ENCODE peak calls at places on chromosomes 2 and 18, in four cellular contexts. One of them, this sample, is unnamed.

GRCh38 chr18:38330573-38330972 is 765.0 kb upstream of the CELF4 start:
- DNase-seq in breast epithelium: no peak
- DNase-seq in neuronal stem cell: no peak
- DNase-seq in sigmoid colon: no peak
- DNase-seq in this sample: no peak

GRCh38 chr2:151120016-151120415 is 141.6 kb downstream of the RBM43 start:
- DNase-seq in breast epithelium: no peak
- DNase-seq in neuronal stem cell: no peak
- DNase-seq in sigmoid colon: no peak
- DNase-seq in this sample: no peak

GRCh38 chr2:239025081-239025801 is 177.4 kb downstream of the TWIST2 start:
- DNase-seq in breast epithelium: no peak
- DNase-seq in neuronal stem cell: no peak
- DNase-seq in sigmoid colon: peak; percentile 63
- DNase-seq in this sample: no peak

GRCh38 chr2:29046321-29046720 is 28.0 kb downstream of the PCARE start:
- DNase-seq in breast epithelium: no peak
- DNase-seq in neuronal stem cell: no peak
- DNase-seq in sigmoid colon: peak; percentile 34
- DNase-seq in this sample: no peak

GRCh38 chr2:110740747-110741349 is 8.5 kb downstream of the ACOXL start:
- DNase-seq in breast epithelium: no peak
- DNase-seq in neuronal stem cell: no peak
- DNase-seq in sigmoid colon: no peak
- DNase-seq in this sample: no peak

GRCh38 chr2:13056259-13056843 is 339.6 kb downstream of the TRIB2 start:
- DNase-seq in breast epithelium: no peak
- DNase-seq in neuronal stem cell: no peak
- DNase-seq in sigmoid colon: no peak
- DNase-seq in this sample: no peak

GRCh38 chr2:66445076-66445724 is 10.3 kb downstream of the MEIS1 start:
- DNase-seq in breast epithelium: no peak
- DNase-seq in neuronal stem cell: no peak
- DNase-seq in sigmoid colon: peak; percentile 70
- DNase-seq in this sample: no peak

GRCh38 chr2:42999391-42999811 is 207.0 kb upstream of the HAAO start:
- DNase-seq in breast epithelium: peak; percentile 10
- DNase-seq in neuronal stem cell: no peak
- DNase-seq in sigmoid colon: no peak
- DNase-seq in this sample: no peak

GRCh38 chr2:11129598-11130449 is 25.4 kb upstream of the SLC66A3 start:
- DNase-seq in breast epithelium: peak; percentile 48
- DNase-seq in neuronal stem cell: peak; percentile 76
- DNase-seq in sigmoid colon: no peak
- DNase-seq in this sample: peak; percentile 78

GRCh38 chr2:51510298-51510697 is 478.4 kb upstream of the NRXN1 start:
- DNase-seq in breast epithelium: no peak
- DNase-seq in neuronal stem cell: no peak
- DNase-seq in sigmoid colon: no peak
- DNase-seq in this sample: no peak

GRCh38 chr2:43942001-43942400 is 53.8 kb downstream of the LRPPRC start:
- DNase-seq in breast epithelium: no peak
- DNase-seq in neuronal stem cell: no peak
- DNase-seq in sigmoid colon: no peak
- DNase-seq in this sample: no peak

GRCh38 chr2:75896779-75897366 is 186.2 kb upstream of the GCFC2 start:
- DNase-seq in breast epithelium: no peak
- DNase-seq in neuronal stem cell: peak; percentile 51
- DNase-seq in sigmoid colon: no peak
- DNase-seq in this sample: no peak

GRCh38 chr2:76478636-76479035 is 767.9 kb upstream of the GCFC2 start:
- DNase-seq in breast epithelium: no peak
- DNase-seq in neuronal stem cell: no peak
- DNase-seq in sigmoid colon: no peak
- DNase-seq in this sample: no peak

GRCh38 chr2:128241896-128242295 is 76.8 kb downstream of the HS6ST1 start:
- DNase-seq in breast epithelium: no peak
- DNase-seq in neuronal stem cell: no peak
- DNase-seq in sigmoid colon: no peak
- DNase-seq in this sample: no peak

GRCh38 chr2:69624153-69624552 is 19.4 kb downstream of the AAK1 start:
- DNase-seq in breast epithelium: no peak
- DNase-seq in neuronal stem cell: no peak
- DNase-seq in sigmoid colon: no peak
- DNase-seq in this sample: no peak

GRCh38 chr2:130372833-130373807 is 17.3 kb downstream of the PTPN18 start:
- DNase-seq in breast epithelium: no peak
- DNase-seq in neuronal stem cell: no peak
- DNase-seq in sigmoid colon: peak; percentile 45
- DNase-seq in this sample: no peak

GRCh38 chr2:26696352-26696816 is 3.9 kb downstream of the KCNK3 start:
- DNase-seq in breast epithelium: no peak
- DNase-seq in neuronal stem cell: no peak
- DNase-seq in sigmoid colon: no peak
- DNase-seq in this sample: no peak

GRCh38 chr2:11914455-11914854 is 168.0 kb downstream of the LPIN1 start:
- DNase-seq in breast epithelium: no peak
- DNase-seq in neuronal stem cell: no peak
- DNase-seq in sigmoid colon: no peak
- DNase-seq in this sample: no peak

GRCh38 chr2:59726226-59726800 is 827.1 kb downstream of the BCL11A start:
- DNase-seq in breast epithelium: no peak
- DNase-seq in neuronal stem cell: no peak
- DNase-seq in sigmoid colon: no peak
- DNase-seq in this sample: no peak

GRCh38 chr2:240962371-240963064 is 35.9 kb upstream of the SNED1 start:
- DNase-seq in breast epithelium: peak; percentile 23
- DNase-seq in neuronal stem cell: peak; percentile 32
- DNase-seq in sigmoid colon: peak; percentile 72
- DNase-seq in this sample: peak; percentile 38

GRCh38 chr2:181114021-181114420 is 133.6 kb downstream of the UBE2E3 start:
- DNase-seq in breast epithelium: no peak
- DNase-seq in neuronal stem cell: no peak
- DNase-seq in sigmoid colon: no peak
- DNase-seq in this sample: no peak

GRCh38 chr2:65381607-65382032 is 50.8 kb downstream of the SPRED2 start:
- DNase-seq in breast epithelium: no peak
- DNase-seq in neuronal stem cell: no peak
- DNase-seq in sigmoid colon: no peak
- DNase-seq in this sample: no peak

GRCh38 chr2:230268606-230269222 is 43.2 kb downstream of the SP140 start:
- DNase-seq in breast epithelium: no peak
- DNase-seq in neuronal stem cell: no peak
- DNase-seq in sigmoid colon: no peak
- DNase-seq in this sample: no peak

GRCh38 chr18:76133873-76134272 is 361.2 kb downstream of the ZNF516 start:
- DNase-seq in breast epithelium: no peak
- DNase-seq in neuronal stem cell: no peak
- DNase-seq in sigmoid colon: no peak
- DNase-seq in this sample: no peak

GRCh38 chr18:76875390-76876330 is 53.3 kb downstream of the ZNF236 start:
- DNase-seq in breast epithelium: no peak
- DNase-seq in neuronal stem cell: peak; percentile 56
- DNase-seq in sigmoid colon: no peak
- DNase-seq in this sample: no peak

GRCh38 chr2:34332813-34333212 is 733.7 kb upstream of the FAM98A start:
- DNase-seq in breast epithelium: no peak
- DNase-seq in neuronal stem cell: no peak
- DNase-seq in sigmoid colon: no peak
- DNase-seq in this sample: no peak

GRCh38 chr2:88590998-88591613 is 36.2 kb downstream of the EIF2AK3 start:
- DNase-seq in breast epithelium: no peak
- DNase-seq in neuronal stem cell: peak; percentile 41
- DNase-seq in sigmoid colon: no peak
- DNase-seq in this sample: no peak

GRCh38 chr2:43941359-43941758 is 54.4 kb downstream of the LRPPRC start:
- DNase-seq in breast epithelium: no peak
- DNase-seq in neuronal stem cell: no peak
- DNase-seq in sigmoid colon: no peak
- DNase-seq in this sample: no peak

GRCh38 chr2:152425765-152426710 is 91.1 kb downstream of the FMNL2 start:
- DNase-seq in breast epithelium: no peak
- DNase-seq in neuronal stem cell: no peak
- DNase-seq in sigmoid colon: no peak
- DNase-seq in this sample: no peak

GRCh38 chr2:5538717-5539116 is 153.5 kb upstream of the SOX11 start:
- DNase-seq in breast epithelium: no peak
- DNase-seq in neuronal stem cell: no peak
- DNase-seq in sigmoid colon: no peak
- DNase-seq in this sample: no peak

GRCh38 chr18:10350661-10351060 is 103.8 kb upstream of the APCDD1 start:
- DNase-seq in breast epithelium: no peak
- DNase-seq in neuronal stem cell: no peak
- DNase-seq in sigmoid colon: no peak
- DNase-seq in this sample: no peak

GRCh38 chr18:6614952-6615351 is 114.6 kb upstream of the ARHGAP28 start:
- DNase-seq in breast epithelium: no peak
- DNase-seq in neuronal stem cell: no peak
- DNase-seq in sigmoid colon: no peak
- DNase-seq in this sample: no peak

GRCh38 chr18:3810271-3810670 is 360.3 kb downstream of the TGIF1 start:
- DNase-seq in breast epithelium: no peak
- DNase-seq in neuronal stem cell: no peak
- DNase-seq in sigmoid colon: no peak
- DNase-seq in this sample: no peak

GRCh38 chr2:36650031-36650430 is 46.5 kb upstream of the VIT start:
- DNase-seq in breast epithelium: peak; percentile 53
- DNase-seq in neuronal stem cell: no peak
- DNase-seq in sigmoid colon: no peak
- DNase-seq in this sample: no peak

GRCh38 chr2:181077128-181077709 is 96.8 kb downstream of the UBE2E3 start:
- DNase-seq in breast epithelium: no peak
- DNase-seq in neuronal stem cell: peak; percentile 30
- DNase-seq in sigmoid colon: no peak
- DNase-seq in this sample: peak; percentile 44

GRCh38 chr2:37570773-37571570 is 100.5 kb downstream of the CDC42EP3 start:
- DNase-seq in breast epithelium: no peak
- DNase-seq in neuronal stem cell: no peak
- DNase-seq in sigmoid colon: no peak
- DNase-seq in this sample: no peak

GRCh38 chr2:222296311-222296736 is 2.5 kb downstream of the PAX3 start:
- DNase-seq in breast epithelium: no peak
- DNase-seq in neuronal stem cell: no peak
- DNase-seq in sigmoid colon: no peak
- DNase-seq in this sample: no peak

GRCh38 chr2:222298311-222299150 is at the start of gene PAX3:
- DNase-seq in breast epithelium: no peak
- DNase-seq in neuronal stem cell: no peak
- DNase-seq in sigmoid colon: no peak
- DNase-seq in this sample: no peak

GRCh38 chr2:222296911-222297599 is 1.7 kb downstream of the PAX3 start:
- DNase-seq in breast epithelium: no peak
- DNase-seq in neuronal stem cell: no peak
- DNase-seq in sigmoid colon: no peak
- DNase-seq in this sample: no peak

GRCh38 chr2:222297600-222297935 is 1.2 kb downstream of the PAX3 start:
- DNase-seq in breast epithelium: no peak
- DNase-seq in neuronal stem cell: no peak
- DNase-seq in sigmoid colon: no peak
- DNase-seq in this sample: no peak

GRCh38 chr2:222298000-222298310 is 843 bp downstream of the PAX3 start:
- DNase-seq in breast epithelium: no peak
- DNase-seq in neuronal stem cell: no peak
- DNase-seq in sigmoid colon: no peak
- DNase-seq in this sample: no peak
- H3K9me3 ChIP-seq in breast epithelium: no peaks in the 10 kb centered on the region
- H3K9me3 ChIP-seq in neuronal stem cell: no peaks in the 10 kb centered on the region
- H3K9me3 ChIP-seq in sigmoid colon: no peaks in the 10 kb centered on the region
- H3K9me3 ChIP-seq in this sample: no peaks in the 10 kb centered on the region

GRCh38 chr2:226183033-226183432 is 616.6 kb downstream of the IRS1 start:
- DNase-seq in breast epithelium: no peak
- DNase-seq in neuronal stem cell: no peak
- DNase-seq in sigmoid colon: no peak
- DNase-seq in this sample: no peak

GRCh38 chr2:226183550-226183949 is 616.1 kb downstream of the IRS1 start:
- DNase-seq in breast epithelium: no peak
- DNase-seq in neuronal stem cell: no peak
- DNase-seq in sigmoid colon: no peak
- DNase-seq in this sample: no peak

GRCh38 chr2:226179010-226179409 is 620.6 kb downstream of the IRS1 start:
- DNase-seq in breast epithelium: no peak
- DNase-seq in neuronal stem cell: no peak
- DNase-seq in sigmoid colon: no peak
- DNase-seq in this sample: no peak

GRCh38 chr2:226181909-226182308 is 617.7 kb downstream of the IRS1 start:
- DNase-seq in breast epithelium: no peak
- DNase-seq in neuronal stem cell: no peak
- DNase-seq in sigmoid colon: no peak
- DNase-seq in this sample: no peak

DNA sequence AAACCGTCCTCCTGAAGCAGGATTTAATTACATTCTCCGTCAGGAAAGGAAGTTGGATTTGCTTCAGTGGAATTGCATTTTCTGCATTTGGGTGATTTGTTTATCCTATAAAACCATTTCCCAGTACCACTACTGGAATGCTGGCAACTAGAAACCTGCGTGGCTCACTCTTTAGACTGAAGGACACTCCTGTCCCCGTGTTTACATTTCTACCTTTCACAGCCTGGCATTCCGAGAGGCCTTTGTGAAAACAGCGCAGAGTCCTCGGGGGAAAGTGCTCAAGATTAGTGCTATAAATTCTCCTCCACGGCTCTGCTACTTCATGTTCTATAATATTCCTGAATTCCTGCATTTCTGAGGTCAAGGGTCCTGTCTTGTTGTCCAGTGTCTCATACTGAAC is 619.1 kb downstream of the IRS1 start:
- DNase-seq in breast epithelium: no peak
- DNase-seq in neuronal stem cell: no peak
- DNase-seq in sigmoid colon: no peak
- DNase-seq in this sample: no peak
- H3K9me3 ChIP-seq in breast epithelium: peaks cover 6% of the 10 kb centered on the region
- H3K9me3 ChIP-seq in neuronal stem cell: peaks cover 2% of the 10 kb centered on the region
- H3K9me3 ChIP-seq in sigmoid colon: no peaks in the 10 kb centered on the region
- H3K9me3 ChIP-seq in this sample: no peaks in the 10 kb centered on the region

GRCh38 chr2:115364078-115364477 is 921.6 kb downstream of the DPP10 start:
- DNase-seq in breast epithelium: no peak
- DNase-seq in neuronal stem cell: no peak
- DNase-seq in sigmoid colon: no peak
- DNase-seq in this sample: no peak

DNA sequence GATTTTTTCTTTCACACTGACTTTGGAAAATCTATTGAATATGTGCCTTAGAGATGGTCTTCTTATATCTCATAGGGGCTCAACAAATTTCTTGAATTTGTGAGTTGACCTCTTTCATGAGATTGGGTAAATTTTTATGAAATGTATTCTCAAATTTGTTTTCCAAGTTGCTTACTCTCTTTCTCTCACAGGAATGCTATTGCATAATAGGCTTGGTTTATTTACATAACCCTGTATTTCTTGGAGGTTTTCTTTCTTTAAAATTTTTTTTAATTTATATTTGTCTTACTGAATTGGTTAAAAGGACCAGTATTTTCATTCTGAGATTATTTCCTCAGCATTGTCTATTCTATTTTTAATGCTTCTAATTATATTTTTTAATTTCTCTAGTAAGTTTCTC is 917.1 kb downstream of the DPP10 start:
- DNase-seq in breast epithelium: no peak
- DNase-seq in neuronal stem cell: no peak
- DNase-seq in sigmoid colon: no peak
- DNase-seq in this sample: no peak
- H3K9me3 ChIP-seq in breast epithelium: peaks cover 31% of the 10 kb centered on the region
- H3K9me3 ChIP-seq in neuronal stem cell: peaks cover 4% of the 10 kb centered on the region
- H3K9me3 ChIP-seq in sigmoid colon: peaks cover 10% of the 10 kb centered on the region
- H3K9me3 ChIP-seq in this sample: no peaks in the 10 kb centered on the region

GRCh38 chr2:7880126-7880525 is 801.7 kb upstream of the ID2 start:
- DNase-seq in breast epithelium: no peak
- DNase-seq in neuronal stem cell: no peak
- DNase-seq in sigmoid colon: no peak
- DNase-seq in this sample: no peak
- H3K9me3 ChIP-seq in breast epithelium: no peaks in the 10 kb centered on the region
- H3K9me3 ChIP-seq in neuronal stem cell: no peaks in the 10 kb centered on the region
- H3K9me3 ChIP-seq in sigmoid colon: no peaks in the 10 kb centered on the region
- H3K9me3 ChIP-seq in this sample: no peaks in the 10 kb centered on the region

This sample was measured in CD8-positive, alpha-beta memory T cell.